ENCODE peak calls at places on chromosomes 7 and 10, in four cellular contexts. V is type B pancreatic cell; G is CD4-positive, CD25-positive, alpha-beta regulatory T cell; A is left colon. P is an unnamed sample.

GRCh38 chr7:85833071-85833470 is 646.2 kb upstream of the SEMA3D start:
- DNase-seq in G (no peak), V (no peak), A (no peak), P (no peak)

GRCh38 chr7:51140203-51140938 is 176.2 kb downstream of the COBL start:
- DNase-seq in V (no peak), G (no peak), A (no peak), P (no peak)

GRCh38 chr10:103568505-103568904 is 75.0 kb downstream of the NEURL1 start:
- DNase-seq in V (no peak), G (no peak), A (no peak), P (no peak)

GRCh38 chr10:22593644-22594043 is 120.7 kb downstream of the PIP4K2A start:
- DNase-seq in A (no peak), V (no peak), G (no peak), P (no peak)

GRCh38 chr10:89591796-89592271 is 53.2 kb downstream of the PANK1 start:
- DNase-seq in G (no peak), V (no peak), A (no peak), P (no peak)

GRCh38 chr10:26437637-26438461 is at the start of gene APBB1IP:
- DNase-seq in A (peak), V (peak), G (peak), P (peak)

GRCh38 chr7:129835436-129836020 is 117.2 kb downstream of the UBE2H start:
- DNase-seq in V (no peak), A (no peak), G (no peak), P (no peak)

GRCh38 chr10:30092151-30092790 is 32.9 kb upstream of the JCAD start:
- DNase-seq in G (no peak), V (no peak), A (no peak), P (no peak)

GRCh38 chr10:32972929-32973328 is 14.9 kb upstream of the ITGB1 start:
- DNase-seq in A (no peak), V (no peak), G (peak), P (no peak)

GRCh38 chr10:121631296-121631695 is 33.1 kb upstream of the FGFR2 start:
- DNase-seq in A (no peak), V (no peak), G (no peak), P (no peak)

GRCh38 chr10:107727762-107728317 is 563.3 kb upstream of the SORCS1 start:
- DNase-seq in G (no peak), V (no peak), A (no peak), P (no peak)

GRCh38 chr10:98339790-98340189 is 71.8 kb upstream of the LOXL4 start:
- DNase-seq in G (peak), A (no peak), V (no peak), P (no peak)

GRCh38 chr10:114313866-114314265 is 74.8 kb downstream of the VWA2 start:
- DNase-seq in G (no peak), A (no peak), V (no peak), P (no peak)

GRCh38 chr10:94546616-94547175 is 1.1 kb downstream of the HELLS start:
- DNase-seq in A (no peak), G (peak), V (no peak), P (no peak)

GRCh38 chr7:116984917-116985316 is 31.6 kb downstream of the ST7 start:
- DNase-seq in A (no peak), V (no peak), G (peak), P (no peak)

GRCh38 chr7:26525413-26526287 is 234.0 kb downstream of the SNX10 start:
- DNase-seq in A (peak), V (no peak), G (no peak), P (no peak)

GRCh38 chr7:123126691-123127090 is 73.1 kb downstream of the SLC13A1 start:
- DNase-seq in V (no peak), G (no peak), A (no peak), P (no peak)

GRCh38 chr7:66734006-66734405 is 6.5 kb upstream of the RABGEF1 start:
- DNase-seq in G (no peak), A (no peak), V (no peak), P (no peak)

GRCh38 chr7:27139335-27140107 is 4.0 kb downstream of the HOXA5 start:
- DNase-seq in V (peak), G (no peak), A (no peak), P (no peak)

GRCh38 chr7:1810961-1811849 is 141.1 kb downstream of the ELFN1 start:
- DNase-seq in V (peak), G (no peak), A (no peak), P (peak)

GRCh38 chr10:86342111-86342863 is 24.3 kb downstream of the GRID1 start:
- DNase-seq in G (no peak), A (no peak), V (no peak), P (no peak)

GRCh38 chr7:8068892-8069686 is 100.5 kb downstream of the GLCCI1 start:
- DNase-seq in V (no peak), G (no peak), A (no peak), P (no peak)

GRCh38 chr7:148535227-148535626 is 55.3 kb upstream of the C7orf33 start:
- DNase-seq in G (peak), V (no peak), A (peak), P (no peak)

GRCh38 chr7:1239455-1240295 is 7.0 kb downstream of the UNCX start:
- DNase-seq in A (no peak), G (no peak), V (no peak), P (no peak)

GRCh38 chr7:105587899-105588690 is 6.8 kb upstream of the EFCAB10 start:
- DNase-seq in A (no peak), G (peak), V (no peak), P (no peak)

GRCh38 chr7:158238616-158239289 is 348.9 kb downstream of the PTPRN2 start:
- DNase-seq in V (no peak), G (no peak), A (no peak), P (no peak)

GRCh38 chr7:73642834-73643233 is 18.5 kb upstream of the MLXIPL start:
- DNase-seq in A (no peak), G (no peak), V (no peak), P (no peak)

GRCh38 chr10:54372164-54372563 is 428.9 kb downstream of the PCDH15 start:
- DNase-seq in V (no peak), A (no peak), G (no peak), P (no peak)

GRCh38 chr10:101441539-101442455 is 87.8 kb downstream of the BTRC start:
- DNase-seq in G (peak), A (no peak), V (no peak), P (no peak)

GRCh38 chr10:100873825-100874326 is 38.9 kb upstream of the SLF2 start:
- DNase-seq in V (no peak), G (no peak), A (no peak), P (no peak)

P was measured in ureter.